ENCODE peak calls at places on chromosomes 1 and 21, in ten cellular contexts. R, C, O, L, X, V, D, I, Y and B are unnamed samples.

GRCh38 chr1:8294170-8294697 is 23.7 kb upstream of the SLC45A1 start:
- DNase-seq in V (no peak), X (no peak), C (no peak), D (no peak), Y (no peak), L (no peak), I (no peak), O (no peak), R (no peak), B (no peak)

GRCh38 chr1:35640380-35641232 is 720 bp downstream of the PSMB2 start:
- DNase-seq in V (no peak), R (no peak), I (no peak), D (no peak), Y (no peak), O (no peak), C (no peak), X (no peak), L (no peak), B (no peak)

GRCh38 chr1:232473319-232473718 is 156.6 kb downstream of the SIPA1L2 start:
- DNase-seq in L (no peak), D (no peak), Y (peak), I (peak), X (no peak), R (no peak), O (peak), V (peak), C (no peak), B (peak)

GRCh38 chr1:39737546-39738169 is 1.0 kb upstream of the PPIE start:
- DNase-seq in O (peak), I (no peak), R (no peak), Y (peak), D (no peak), X (no peak), V (no peak), C (no peak), L (no peak), B (no peak)

GRCh38 chr1:201896951-201897391 is 8.3 kb downstream of the SHISA4 start:
- DNase-seq in C (no peak), X (no peak), O (no peak), V (peak), Y (peak), L (peak), I (no peak), D (no peak), R (no peak), B (no peak)

GRCh38 chr1:221776495-221777413 is 34.9 kb upstream of the DUSP10 start:
- DNase-seq in Y (no peak), R (no peak), V (peak), X (no peak), L (no peak), C (no peak), D (no peak), O (no peak), I (no peak), B (no peak)

GRCh38 chr21:33402011-33402979 is 918 bp upstream of the IFNGR2 start:
- DNase-seq in Y (peak), R (no peak), O (peak), L (peak), X (no peak), V (peak), I (peak), C (peak), D (no peak), B (no peak)

GRCh38 chr1:56400526-56400925 is 178.8 kb downstream of the PLPP3 start:
- DNase-seq in D (no peak), C (no peak), V (no peak), L (no peak), O (no peak), R (no peak), I (no peak), Y (no peak), X (no peak), B (no peak)

GRCh38 chr1:209590405-209590804 is 6.9 kb downstream of the CAMK1G start:
- DNase-seq in D (peak), L (peak), I (peak), R (no peak), Y (no peak), C (no peak), X (no peak), V (no peak), O (peak), B (peak)

GRCh38 chr1:109610609-109611307 is 8.7 kb downstream of the GNAT2 start:
- DNase-seq in X (no peak), V (no peak), L (no peak), Y (peak), D (no peak), C (no peak), O (peak), I (no peak), R (no peak), B (no peak)

GRCh38 chr1:76144233-76144632 is 69.7 kb downstream of the ST6GALNAC3 start:
- DNase-seq in L (no peak), X (no peak), O (peak), V (no peak), R (no peak), C (no peak), Y (no peak), D (no peak), I (no peak), B (no peak)

GRCh38 chr1:68223714-68224113 is 8.6 kb downstream of the WLS start:
- DNase-seq in C (no peak), V (no peak), X (no peak), L (no peak), I (no peak), D (no peak), O (no peak), Y (no peak), R (no peak), B (no peak)

GRCh38 chr1:108327534-108328462 is 83.9 kb upstream of the NBPF4 start:
- DNase-seq in Y (no peak), D (peak), I (no peak), L (no peak), O (no peak), C (peak), V (no peak), X (no peak), R (no peak), B (no peak)